ENCODE peak calls at places on chromosome 16, in eight cellular contexts. R is heart right ventricle; J is astrocyte of the spinal cord; E is bronchial epithelial cell; T is adrenal gland; Q is CD8-positive, alpha-beta memory T cell; H is naive thymus-derived CD4-positive, alpha-beta T cell; M is mucosa of descending colon. F is an unnamed sample.

GRCh38 chr16:1057252-1057932 is 15.2 kb upstream of the SSTR5 start:
- DNase-seq in R (peak; percentile 53), J (no peak), E (no peak), T (peak; percentile 64), Q (peak; percentile 66), H (peak; percentile 53), M (peak; percentile 63), F (no peak)

GRCh38 chr16:56321571-56321970 is 103.8 kb downstream of the AMFR start:
- DNase-seq in R (no peak), J (no peak), E (no peak), T (no peak), Q (no peak), H (no peak), M (no peak), F (no peak)

GRCh38 chr16:25140459-25140858 is 28.9 kb downstream of the LCMT1 start:
- DNase-seq in R (no peak), J (peak; percentile 23), E (peak; percentile 13), T (no peak), Q (no peak), H (no peak), M (no peak), F (no peak)

GRCh38 chr16:48330847-48331204 is 54.4 kb downstream of the SIAH1 start:
- DNase-seq in R (no peak), J (no peak), E (no peak), T (no peak), Q (no peak), H (no peak), M (no peak), F (no peak)

GRCh38 chr16:11726008-11726407 is 16.6 kb downstream of the TXNDC11 start:
- DNase-seq in R (no peak), J (no peak), E (no peak), T (no peak), Q (no peak), H (no peak), M (peak; percentile 53), F (no peak)

GRCh38 chr16:72905581-72905980 is 142.3 kb downstream of the ZFHX3 start:
- DNase-seq in R (no peak), J (peak; percentile 49), E (peak; percentile 64), T (no peak), Q (no peak), H (no peak), M (no peak), F (no peak)

GRCh38 chr16:63890072-63890471 is 1231.8 kb downstream of the CDH11 start:
- DNase-seq in R (no peak), J (peak; percentile 44), E (peak; percentile 70), T (peak; percentile 55), Q (no peak), H (no peak), M (peak; percentile 7), F (no peak)

GRCh38 chr16:1832831-1833454 is 5.9 kb downstream of the FAHD1 start:
- DNase-seq in R (no peak), J (no peak), E (peak; percentile 90), T (no peak), Q (no peak), H (no peak), M (no peak), F (no peak)

GRCh38 chr16:22977294-22977697 is 163.3 kb downstream of the HS3ST2 start:
- DNase-seq in R (no peak), J (no peak), E (peak; percentile 26), T (no peak), Q (no peak), H (no peak), M (no peak), F (no peak)

GRCh38 chr16:75942901-75943300 is 216.6 kb upstream of the CPHXL start:
- DNase-seq in R (no peak), J (no peak), E (no peak), T (no peak), Q (no peak), H (no peak), M (no peak), F (no peak)

GRCh38 chr16:48381201-48381600 is 4.0 kb downstream of the SIAH1 start:
- DNase-seq in R (no peak), J (no peak), E (no peak), T (no peak), Q (no peak), H (no peak), M (no peak), F (no peak)

GRCh38 chr16:54734156-54734555 is 196.5 kb upstream of the IRX5 start:
- DNase-seq in R (no peak), J (no peak), E (peak; percentile 68), T (no peak), Q (no peak), H (no peak), M (no peak), F (no peak)

GRCh38 chr16:89545831-89546574 is 14.5 kb upstream of the RPL13 start:
- DNase-seq in R (no peak), J (no peak), E (no peak), T (no peak), Q (no peak), H (no peak), M (peak; percentile 87), F (no peak)

GRCh38 chr16:80585764-80586163 is 45.0 kb downstream of the DYNLRB2 start:
- DNase-seq in R (no peak), J (no peak), E (no peak), T (no peak), Q (no peak), H (no peak), M (no peak), F (no peak)

GRCh38 chr16:77171750-77172635 is 19.0 kb upstream of the MON1B start:
- DNase-seq in R (no peak), J (peak; percentile 65), E (peak; percentile 64), T (no peak), Q (no peak), H (peak; percentile 32), M (peak; percentile 69), F (peak; percentile 66)

GRCh38 chr16:83689385-83689831 is 118.4 kb upstream of the HSBP1 start:
- DNase-seq in R (no peak), J (peak; percentile 84), E (peak; percentile 94), T (no peak), Q (no peak), H (no peak), M (no peak), F (no peak)

GRCh38 chr16:15857779-15858560 is 1.1 kb upstream of the MYH11 start:
- DNase-seq in R (peak; percentile 49), J (no peak), E (no peak), T (peak; percentile 62), Q (no peak), H (no peak), M (peak; percentile 31), F (peak; percentile 9)

DNA sequence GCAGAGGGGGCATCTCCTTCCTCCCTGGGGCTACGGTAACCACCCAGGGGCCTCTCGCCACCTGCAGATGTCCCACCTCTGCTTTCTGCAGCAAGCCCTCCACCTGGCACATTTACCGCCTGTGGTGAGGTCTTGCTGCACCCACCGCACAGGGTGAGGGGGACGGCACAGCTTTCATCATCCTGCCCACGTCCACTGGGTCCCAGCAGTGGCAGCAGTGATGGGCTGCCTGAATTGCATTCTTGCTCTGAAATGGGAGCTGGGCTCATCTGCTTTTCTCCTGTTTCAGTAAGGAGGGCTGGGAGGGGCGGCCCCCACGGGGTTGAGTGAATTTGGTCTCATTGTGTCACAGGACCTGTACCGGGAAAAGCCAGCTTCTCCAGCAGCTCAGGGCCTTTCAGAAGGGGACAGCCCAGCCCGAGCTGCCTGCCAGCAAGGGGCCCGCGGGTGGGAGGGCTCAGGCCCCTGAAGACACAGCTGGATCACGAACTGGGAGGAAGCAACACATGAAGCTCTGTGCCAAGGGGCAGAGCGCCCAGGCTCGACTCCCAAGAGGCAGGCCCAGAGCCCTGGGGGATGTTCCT is 12.7 kb downstream of the DNAAF8 start:
- DNase-seq in R (no peak), J (no peak), E (no peak), T (no peak), Q (no peak), H (no peak), M (no peak), F (no peak)
- H3K4me3 ChIP-seq in R (no peak overlapping the region), J (no peak overlapping the region), E (no peak overlapping the region), T (no peak overlapping the region), Q (no peak overlapping the region), H (no peak overlapping the region), M (no peak overlapping the region), F (no peak overlapping the region)

DNA sequence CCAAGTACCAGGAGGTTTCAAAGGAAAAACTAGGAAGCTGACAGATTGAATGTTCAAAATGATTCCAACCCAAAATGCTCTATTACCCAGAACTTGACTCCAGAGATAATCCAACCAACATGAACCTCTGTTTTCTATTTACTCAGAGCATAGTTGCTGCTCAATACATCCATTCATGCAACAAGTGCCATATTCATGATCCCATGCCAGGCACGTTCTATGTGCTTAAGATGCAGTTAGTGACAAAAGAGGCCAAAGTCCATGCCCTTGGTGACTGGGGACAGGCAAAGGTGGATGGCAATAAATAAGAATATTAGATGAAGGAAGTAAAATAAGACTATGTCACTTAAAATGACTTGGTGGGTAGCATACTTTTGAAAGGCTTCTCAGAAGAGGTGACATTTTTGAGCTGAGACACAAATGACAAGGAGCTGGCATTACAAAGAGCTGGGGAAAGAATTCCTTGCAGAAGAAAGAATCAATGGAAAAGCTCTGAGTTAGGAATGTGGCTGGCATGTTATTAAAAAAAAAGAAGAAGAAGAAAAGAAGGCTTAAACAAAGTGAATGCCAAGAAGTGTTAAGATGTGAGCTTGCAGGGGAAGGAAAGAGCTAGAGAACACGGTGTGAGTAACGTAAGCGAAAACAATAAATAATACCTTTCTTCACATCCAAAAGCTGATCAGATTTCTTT is 34.5 kb downstream of the TOX3 start:
- DNase-seq in R (no peak), J (no peak), E (no peak), T (no peak), Q (no peak), H (no peak), M (no peak), F (peak; percentile 51)
- H3K4me3 ChIP-seq in R (no peak overlapping the region), J (no peak overlapping the region), E (no peak overlapping the region), T (no peak overlapping the region), Q (no peak overlapping the region), H (no peak overlapping the region), M (no peak overlapping the region), F (no peak overlapping the region)

GRCh38 chr16:3112058-3112880 is at the start of gene ZNF205:
- DNase-seq in R (peak; percentile 80), J (peak; percentile 71), E (peak; percentile 59), T (peak; percentile 86), Q (no peak), H (no peak), M (peak; percentile 86), F (peak; percentile 76)

GRCh38 chr16:3115561-3115960 is 3.2 kb downstream of the ZNF205 start:
- DNase-seq in R (no peak), J (no peak), E (no peak), T (no peak), Q (no peak), H (no peak), M (no peak), F (no peak)

GRCh38 chr16:3115011-3115410 is 2.6 kb downstream of the ZNF205 start:
- DNase-seq in R (no peak), J (no peak), E (no peak), T (peak; percentile 72), Q (no peak), H (no peak), M (no peak), F (no peak)

GRCh38 chr16:3113765-3114479 is 1.5 kb downstream of the ZNF205 start:
- DNase-seq in R (no peak), J (no peak), E (no peak), T (no peak), Q (no peak), H (no peak), M (no peak), F (no peak)

GRCh38 chr16:3112881-3113574 is 642 bp downstream of the ZNF205 start:
- DNase-seq in R (no peak), J (no peak), E (no peak), T (no peak), Q (no peak), H (no peak), M (no peak), F (no peak)
- H3K4me3 ChIP-seq in R (peak overlapping the region; percentile 95), J (peak overlapping the region; percentile 92), E (peak overlapping the region; percentile 95), T (peak overlapping the region; percentile 94), Q (no peak overlapping the region), H (no peak overlapping the region), M (peak overlapping the region; percentile 32), F (peak overlapping the region; percentile 86)

GRCh38 chr16:31010943-31011342 is 505 bp upstream of the STX1B start:
- DNase-seq in R (no peak), J (no peak), E (no peak), T (no peak), Q (no peak), H (no peak), M (no peak), F (no peak)
- H3K4me3 ChIP-seq in R (peak overlapping the region; percentile 11), J (peak overlapping the region; percentile 49), E (no peak overlapping the region), T (no peak overlapping the region), Q (peak overlapping the region; percentile 49), H (peak overlapping the region; percentile 55), M (no peak overlapping the region), F (peak overlapping the region; percentile 54)

F was measured in neuronal stem cell.